ENCODE peak calls at places on chromosomes 12 and 14, in five cellular contexts. G, P, U, W and H are unnamed samples.

GRCh38 chr12:117134059-117134458 is 34.8 kb upstream of the TESC start:
- DNase-seq in G (no peak), P (no peak), U (no peak), W (no peak), H (no peak)

GRCh38 chr12:118185602-118186397 is 49.9 kb downstream of the PEBP1 start:
- DNase-seq in G (no peak), P (no peak), U (no peak), W (no peak), H (no peak)

GRCh38 chr12:104485651-104486341 is 29.0 kb downstream of the CHST11 start:
- DNase-seq in G (no peak), P (no peak), U (no peak), W (no peak), H (no peak)

GRCh38 chr14:61257469-61258057 is 23.6 kb downstream of the TMEM30B start:
- DNase-seq in G (no peak), P (no peak), U (no peak), W (no peak), H (no peak)

GRCh38 chr12:70619471-70620152 is 17.6 kb downstream of the PTPRB start:
- DNase-seq in G (peak), P (no peak), U (no peak), W (no peak), H (no peak)

GRCh38 chr12:19893514-19893913 is 454.2 kb downstream of the AEBP2 start:
- DNase-seq in G (peak), P (no peak), U (no peak), W (no peak), H (peak)

GRCh38 chr14:69741055-69741454 is 25.9 kb upstream of the SRSF5 start:
- DNase-seq in G (no peak), P (no peak), U (no peak), W (no peak), H (no peak)

GRCh38 chr12:113333111-113333750 is 1.7 kb downstream of the SLC8B1 start:
- DNase-seq in G (no peak), P (no peak), U (no peak), W (no peak), H (no peak)

GRCh38 chr12:53123578-53124351 is 20.5 kb downstream of the SOAT2 start:
- DNase-seq in G (peak), P (no peak), U (no peak), W (no peak), H (peak)

GRCh38 chr12:112353389-112353788 is 28.8 kb downstream of the HECTD4 start:
- DNase-seq in G (peak), P (no peak), U (no peak), W (no peak), H (no peak)

GRCh38 chr12:73599268-73599667 is 938.4 kb upstream of the ATXN7L3B start:
- DNase-seq in G (no peak), P (no peak), U (no peak), W (no peak), H (no peak)

GRCh38 chr12:402127-402456 is 648 bp downstream of the CCDC77 start:
- DNase-seq in G (peak), P (no peak), U (peak), W (no peak), H (peak)

GRCh38 chr12:55736076-55736475 is 6.8 kb upstream of the GDF11 start:
- DNase-seq in G (no peak), P (no peak), U (no peak), W (no peak), H (no peak)

GRCh38 chr12:20757-21156 is 45.8 kb upstream of the IQSEC3 start:
- DNase-seq in G (no peak), P (no peak), U (no peak), W (no peak), H (no peak)

DNA sequence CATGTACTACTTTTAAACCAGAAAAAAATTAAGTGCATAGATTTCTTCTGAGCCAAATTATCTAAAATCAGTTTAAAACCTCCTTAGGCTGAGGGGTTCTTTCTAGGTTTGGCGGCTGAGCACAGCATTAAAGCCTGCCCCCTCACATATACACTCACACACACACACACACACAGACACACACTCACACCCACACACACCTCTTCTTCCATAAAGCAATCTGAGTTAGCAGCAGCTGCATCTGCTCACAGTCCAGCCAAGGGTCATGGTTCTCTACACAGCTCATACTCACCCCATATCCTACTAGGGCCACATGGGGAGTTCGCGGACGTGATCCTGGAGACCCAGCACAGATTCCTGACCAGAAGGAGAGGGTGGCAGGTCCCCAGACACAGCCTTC is 12.4 kb downstream of the SYNDIG1L start:
- DNase-seq in G (no peak), P (no peak), U (no peak), W (no peak), H (no peak)
- H3K18ac ChIP-seq in G (no peak), P (peak), U (peak), W (peak), H (no peak)

DNA sequence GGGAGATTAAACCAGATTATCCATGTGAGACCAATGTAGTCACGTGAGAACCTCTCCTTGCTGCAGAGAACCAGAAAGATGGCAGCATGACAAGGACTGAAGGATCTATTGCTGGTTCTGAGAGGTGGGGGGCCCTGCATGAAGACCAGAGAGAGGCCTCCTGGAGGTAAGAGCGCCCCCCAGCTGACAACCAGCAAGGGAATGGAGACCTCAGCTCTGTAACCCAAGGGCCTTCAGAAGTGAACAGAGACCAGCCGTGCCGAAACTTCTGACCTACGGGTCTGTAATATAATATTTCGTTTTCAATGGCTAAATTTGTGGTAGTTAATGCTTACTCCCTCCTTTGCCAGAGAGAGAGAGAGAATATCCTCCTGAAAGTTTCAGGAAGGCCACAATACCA is 524.1 kb upstream of the TBX3 start:
- DNase-seq in G (no peak), P (no peak), U (no peak), W (no peak), H (no peak)
- H4K8ac ChIP-seq in G (no peak), P (no peak), U (no peak), W (no peak), H (no peak)

GRCh38 chr14:100474176-100474575 is 113.0 kb downstream of the BEGAIN start:
- DNase-seq in G (no peak), P (no peak), U (no peak), W (no peak), H (no peak)

GRCh38 chr14:100472491-100472890 is 114.7 kb downstream of the BEGAIN start:
- DNase-seq in G (no peak), P (no peak), U (no peak), W (no peak), H (no peak)

GRCh38 chr14:100476012-100476822 is 111.0 kb downstream of the BEGAIN start:
- DNase-seq in G (peak), P (no peak), U (no peak), W (no peak), H (peak)

GRCh38 chr14:100473249-100473648 is 114.0 kb downstream of the BEGAIN start:
- DNase-seq in G (no peak), P (no peak), U (no peak), W (no peak), H (no peak)

DNA sequence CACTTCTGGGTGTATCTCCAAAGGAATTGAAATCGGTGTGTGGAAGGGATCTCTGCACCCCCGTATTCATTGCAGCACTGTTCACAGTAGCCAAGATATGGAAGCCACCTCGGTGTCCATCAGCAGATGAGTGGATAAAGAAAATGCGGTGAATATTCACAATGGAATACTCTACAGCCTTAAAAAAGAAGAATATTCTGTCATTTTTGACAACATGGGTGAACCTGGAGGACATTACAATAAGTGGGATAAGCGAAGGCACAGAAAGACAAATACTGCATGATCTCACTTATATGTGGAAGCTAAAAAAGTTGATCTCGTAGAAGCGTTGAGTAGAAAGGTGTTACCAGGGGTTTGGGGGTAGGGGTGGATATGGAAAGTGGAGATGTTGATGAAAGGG is 111.9 kb downstream of the BEGAIN start:
- DNase-seq in G (no peak), P (no peak), U (no peak), W (no peak), H (no peak)
- H3K14ac ChIP-seq in G (no peak), P (no peak), U (no peak), W (no peak), H (no peak)

GRCh38 chr14:68589447-68590232 is 203.2 kb downstream of the ZFP36L1 start:
- DNase-seq in G (peak), P (no peak), U (no peak), W (no peak), H (peak)
- H3K18ac ChIP-seq in G (peak), P (no peak), U (peak), W (peak), H (peak)

GRCh38 chr12:21815306-21816062 is 41.0 kb upstream of the KCNJ8 start:
- DNase-seq in G (no peak), P (no peak), U (no peak), W (no peak), H (no peak)
- H4K8ac ChIP-seq in G (no peak), P (no peak), U (no peak), W (no peak), H (no peak)

DNA sequence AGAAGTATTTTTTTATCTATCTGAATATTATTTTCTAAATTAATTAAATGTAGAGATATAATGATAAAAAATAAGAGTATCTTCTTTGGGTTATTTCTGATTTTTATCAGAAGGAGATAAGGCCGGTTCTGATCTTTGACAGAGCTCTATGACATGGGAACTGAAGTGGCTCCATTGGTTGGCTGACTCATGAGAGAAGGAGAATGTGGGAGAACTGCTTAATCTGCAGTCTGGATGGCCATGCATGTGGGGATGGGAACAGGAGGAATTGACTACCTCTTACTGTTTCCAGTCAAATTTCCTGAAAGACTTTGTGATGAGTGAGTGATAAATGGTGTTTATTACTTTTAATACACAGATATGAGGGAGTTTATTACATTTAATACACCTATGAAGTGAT is 155.8 kb upstream of the ATP2B1 start:
- DNase-seq in G (no peak), P (no peak), U (no peak), W (no peak), H (peak)
- H3K14ac ChIP-seq in G (no peak), P (no peak), U (no peak), W (no peak), H (no peak)

DNA sequence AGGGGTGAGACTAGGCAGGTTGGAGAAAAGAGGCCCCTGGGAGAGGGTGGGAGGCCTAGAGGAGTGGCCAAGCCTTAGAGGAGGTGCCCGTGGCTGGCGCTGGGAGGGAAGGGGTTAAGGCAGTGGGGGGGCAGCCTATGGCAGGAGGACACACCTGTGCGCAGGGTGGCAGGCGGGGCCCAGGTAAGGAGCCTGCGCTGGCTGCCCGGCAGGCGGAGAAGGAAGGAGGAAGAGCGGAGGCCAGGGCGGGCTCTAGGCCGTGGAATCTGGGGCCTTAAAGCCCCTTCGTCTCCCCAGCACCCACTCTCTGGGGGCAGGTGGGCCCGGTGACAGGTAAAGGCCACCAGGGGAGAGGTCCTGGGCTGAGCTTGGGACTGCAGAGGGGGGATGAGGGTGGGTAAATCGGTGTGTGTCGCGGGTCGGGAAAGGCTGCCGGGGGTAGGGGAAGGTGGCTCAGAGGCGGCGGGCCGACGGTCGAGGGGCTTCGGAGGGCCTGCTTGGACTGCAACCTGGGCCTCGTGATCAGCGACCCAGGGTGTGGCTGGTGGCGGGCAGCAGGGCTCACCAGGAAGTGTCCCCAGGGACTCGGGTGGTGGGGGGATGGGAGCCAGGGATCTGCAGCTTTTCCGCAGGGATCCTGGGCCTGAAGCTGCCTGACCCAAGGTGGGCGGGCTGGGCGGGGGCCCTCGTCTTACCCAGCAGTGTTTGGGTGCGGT is 7.3 kb downstream of the PHB2 start:
- DNase-seq in G (no peak), P (peak), U (no peak), W (no peak), H (no peak)
- H3K18ac ChIP-seq in G (no peak), P (peak), U (peak), W (peak), H (no peak)

GRCh38 chr12:130872179-130873096 is 572 bp downstream of the RAN start:
- DNase-seq in G (no peak), P (no peak), U (no peak), W (no peak), H (peak)
- H4K8ac ChIP-seq in G (peak), P (no peak), U (no peak), W (peak), H (peak)

GRCh38 chr12:122874081-122874480 is 21.8 kb downstream of the VPS37B start:
- DNase-seq in G (no peak), P (peak), U (no peak), W (no peak), H (no peak)

GRCh38 chr12:122872815-122873361 is 23.0 kb downstream of the VPS37B start:
- DNase-seq in G (no peak), P (no peak), U (no peak), W (no peak), H (no peak)

GRCh38 chr12:122873540-122873939 is 22.4 kb downstream of the VPS37B start:
- DNase-seq in G (no peak), P (no peak), U (no peak), W (no peak), H (no peak)

GRCh38 chr12:122876724-122877123 is 19.2 kb downstream of the VPS37B start:
- DNase-seq in G (peak), P (no peak), U (no peak), W (no peak), H (no peak)

GRCh38 chr12:122875590-122876220 is 20.2 kb downstream of the VPS37B start:
- DNase-seq in G (no peak), P (peak), U (no peak), W (no peak), H (no peak)
- H3K14ac ChIP-seq in G (no peak), P (no peak), U (no peak), W (no peak), H (no peak)

GRCh38 chr14:92121207-92121669 is 268 bp downstream of the NDUFB1 start:
- DNase-seq in G (peak), P (no peak), U (peak), W (no peak), H (peak)

GRCh38 chr14:92121670-92122350 is at the start of the genes CPSF2 and NDUFB1:
- DNase-seq in G (peak), P (peak), U (peak), W (no peak), H (peak)

GRCh38 chr14:92122761-92123160 is 992 bp downstream of the CPSF2 start:
- DNase-seq in G (no peak), P (no peak), U (no peak), W (no peak), H (no peak)

GRCh38 chr14:92122351-92122677 is 545 bp downstream of the CPSF2 start:
- DNase-seq in G (peak), P (no peak), U (peak), W (no peak), H (peak)
- H3K18ac ChIP-seq in G (peak), P (peak), U (peak), W (peak), H (peak)